ENCODE peak calls at places on chromosomes 11 and 22, in eight cellular contexts. X is iPS DF 6.9, K is A549, M is testis, N is pancreas, A is astrocyte, H is small intestine, B is heart left ventricle. J is an unnamed sample.

GRCh38 chr11:2257023-2257700 is 13.2 kb downstream of the ASCL2 start:
- DNase-seq in A (no peak), H (peak; percentile 33), N (no peak), B (peak; percentile 9), K (no peak), M (peak; percentile 9), X (no peak), J (peak; percentile 94)

GRCh38 chr11:31780078-31780971 is 30.8 kb downstream of the PAX6 start:
- DNase-seq in H (no peak), X (no peak), B (no peak), K (no peak), A (peak; percentile 34), M (no peak), N (no peak), J (no peak)

GRCh38 chr22:36493690-36494110 is 12.3 kb upstream of the TXN2 start:
- DNase-seq in K (no peak), H (no peak), B (peak; percentile 46), N (no peak), A (no peak), M (peak; percentile 28), X (no peak), J (no peak)

GRCh38 chr11:72224587-72225410 is at the start of gene INPPL1:
- DNase-seq in N (peak; percentile 57), H (peak; percentile 53), B (peak; percentile 68), K (no peak), M (peak; percentile 76), A (no peak), X (no peak), J (no peak)

GRCh38 chr11:118897721-118898310 is 14.1 kb downstream of the CXCR5 start:
- DNase-seq in X (no peak), M (no peak), A (no peak), B (no peak), N (no peak), K (no peak), H (no peak), J (no peak)

GRCh38 chr22:27801197-27801615 is 350 bp downstream of the MN1 start:
- DNase-seq in X (no peak), N (no peak), B (no peak), M (peak; percentile 49), K (peak; percentile 30), H (no peak), A (no peak), J (no peak)

GRCh38 chr11:134994431-134994830 is 582.4 kb upstream of the B3GAT1 start:
- DNase-seq in K (no peak), X (no peak), H (no peak), M (no peak), N (no peak), A (no peak), B (no peak), J (no peak)

GRCh38 chr22:24429411-24430365 is 2.3 kb downstream of the ADORA2A start:
- DNase-seq in B (peak; percentile 73), K (no peak), A (peak; percentile 27), X (no peak), H (peak; percentile 39), N (no peak), M (no peak), J (no peak)

GRCh38 chr11:3056296-3057068 is 741 bp downstream of the CARS1 start:
- DNase-seq in B (peak; percentile 31), K (no peak), H (peak; percentile 32), M (no peak), X (no peak), N (no peak), A (no peak), J (no peak)

GRCh38 chr11:46290021-46290420 is 12.6 kb downstream of the CREB3L1 start:
- DNase-seq in K (no peak), X (no peak), H (no peak), B (no peak), N (no peak), M (peak; percentile 53), A (no peak), J (no peak)

GRCh38 chr11:124174001-124174400 is 9.1 kb upstream of the OR10D3 start:
- DNase-seq in M (no peak), A (peak; percentile 64), H (no peak), X (peak; percentile 61), B (no peak), K (peak; percentile 58), N (no peak), J (no peak)

GRCh38 chr22:43310311-43310710 is 32.9 kb downstream of the SCUBE1 start:
- DNase-seq in A (no peak), H (no peak), B (no peak), N (no peak), K (no peak), X (no peak), M (no peak), J (no peak)

GRCh38 chr22:46294784-46295183 is 1.9 kb upstream of the GTSE1 start:
- DNase-seq in H (no peak), B (no peak), K (no peak), M (no peak), X (no peak), N (no peak), A (no peak), J (no peak)

GRCh38 chr11:19320764-19321163 is 80.0 kb upstream of the E2F8 start:
- DNase-seq in B (no peak), A (no peak), X (no peak), H (no peak), N (no peak), M (no peak), K (no peak), J (no peak)

GRCh38 chr22:23566716-23567475 is 13.2 kb downstream of the IGLL1 start:
- DNase-seq in B (no peak), A (no peak), M (no peak), H (no peak), K (no peak), N (no peak), X (no peak), J (no peak)

GRCh38 chr11:63666874-63667273 is 4.3 kb downstream of the ATL3 start:
- DNase-seq in N (no peak), X (no peak), M (no peak), B (no peak), K (no peak), H (no peak), A (peak; percentile 39), J (no peak)

GRCh38 chr11:63668396-63668795 is 2.8 kb downstream of the ATL3 start:
- DNase-seq in M (no peak), B (no peak), K (no peak), N (no peak), X (no peak), A (no peak), H (no peak), J (no peak)

GRCh38 chr11:63670738-63671321 is 346 bp downstream of the ATL3 start:
- DNase-seq in A (no peak), B (peak; percentile 66), X (no peak), N (peak; percentile 61), K (peak; percentile 65), H (peak; percentile 69), M (peak; percentile 62), J (no peak)

GRCh38 chr11:63670077-63670737 is 969 bp downstream of the ATL3 start:
- DNase-seq in X (no peak), B (no peak), M (no peak), H (no peak), K (no peak), A (peak; percentile 36), N (no peak), J (no peak)

GRCh38 chr11:63667993-63668392 is 3.2 kb downstream of the ATL3 start:
- DNase-seq in B (no peak), K (peak; percentile 80), H (no peak), M (no peak), N (no peak), X (no peak), A (peak; percentile 95), J (no peak)
- H3K4me1 ChIP-seq in B (peaks cover 14% of the 10 kb centered on the region), K (peaks cover 71% of the 10 kb centered on the region), H (no peaks in the 10 kb centered on the region), M (peaks cover 16% of the 10 kb centered on the region), N (peaks cover 27% of the 10 kb centered on the region), X (no peaks in the 10 kb centered on the region), A (peaks cover 46% of the 10 kb centered on the region), J (peaks cover 77% of the 10 kb centered on the region)

GRCh38 chr11:62399172-62399867 is 19.5 kb upstream of the SCGB1A1 start:
- DNase-seq in A (no peak), H (no peak), X (no peak), M (peak; percentile 64), B (no peak), N (no peak), K (no peak), J (no peak)

GRCh38 chr11:62401356-62401755 is 17.5 kb upstream of the SCGB1A1 start:
- DNase-seq in X (no peak), H (no peak), N (no peak), B (no peak), K (no peak), A (no peak), M (no peak), J (no peak)

GRCh38 chr11:62400760-62401159 is 18.1 kb upstream of the SCGB1A1 start:
- DNase-seq in X (no peak), A (peak; percentile 85), H (peak; percentile 45), K (no peak), N (peak; percentile 22), B (peak; percentile 85), M (peak; percentile 86), J (no peak)

GRCh38 chr11:62399868-62400245 is 19.0 kb upstream of the SCGB1A1 start:
- DNase-seq in M (no peak), X (no peak), H (no peak), K (no peak), N (no peak), A (no peak), B (no peak), J (no peak)

GRCh38 chr11:62400281-62400680 is 18.6 kb upstream of the SCGB1A1 start:
- DNase-seq in A (no peak), N (no peak), X (no peak), B (no peak), M (no peak), K (no peak), H (no peak), J (no peak)
- H3K4me1 ChIP-seq in A (peaks cover 16% of the 10 kb centered on the region), N (no peaks in the 10 kb centered on the region), X (peaks cover 7% of the 10 kb centered on the region), B (peaks cover 41% of the 10 kb centered on the region), M (peaks cover 70% of the 10 kb centered on the region), K (peaks cover 25% of the 10 kb centered on the region), H (no peaks in the 10 kb centered on the region), J (peaks cover 84% of the 10 kb centered on the region)

GRCh38 chr11:36578458-36578857 is 10.7 kb downstream of the RAG1 start:
- DNase-seq in A (peak; percentile 6), K (no peak), N (no peak), H (no peak), M (no peak), B (no peak), X (no peak), J (no peak)
- H3K4me1 ChIP-seq in A (peaks cover 14% of the 10 kb centered on the region), K (no peaks in the 10 kb centered on the region), N (no peaks in the 10 kb centered on the region), H (no peaks in the 10 kb centered on the region), M (no peaks in the 10 kb centered on the region), B (no peaks in the 10 kb centered on the region), X (no peaks in the 10 kb centered on the region), J (peaks cover 6% of the 10 kb centered on the region)

GRCh38 chr11:8084352-8084751 is 3.3 kb downstream of the TUB start:
- DNase-seq in B (no peak), X (no peak), K (no peak), A (no peak), M (no peak), N (no peak), H (no peak), J (no peak)

GRCh38 chr11:8081591-8082021 is 595 bp downstream of the TUB start:
- DNase-seq in A (no peak), K (peak; percentile 20), B (no peak), M (no peak), H (no peak), N (no peak), X (no peak), J (no peak)

GRCh38 chr11:8083871-8084281 is 2.9 kb downstream of the TUB start:
- DNase-seq in X (no peak), A (no peak), K (no peak), N (no peak), M (no peak), B (no peak), H (no peak), J (no peak)

GRCh38 chr11:8082391-8083087 is 1.5 kb downstream of the TUB start:
- DNase-seq in M (peak; percentile 48), N (no peak), A (no peak), H (no peak), X (no peak), B (no peak), K (no peak), J (no peak)

GRCh38 chr11:8083088-8083395 is 2.0 kb downstream of the TUB start:
- DNase-seq in B (no peak), H (no peak), K (no peak), N (no peak), X (no peak), M (no peak), A (no peak), J (no peak)
- H3K4me1 ChIP-seq in B (peaks cover 44% of the 10 kb centered on the region), H (no peaks in the 10 kb centered on the region), K (peaks cover 6% of the 10 kb centered on the region), N (no peaks in the 10 kb centered on the region), X (peaks cover 19% of the 10 kb centered on the region), M (peaks cover 11% of the 10 kb centered on the region), A (peaks cover 8% of the 10 kb centered on the region), J (peaks cover 58% of the 10 kb centered on the region)

J was measured in vagina.